ENCODE peak calls at places on chromosomes 12 and 14, in four cellular contexts. A is cardiac muscle cell, G is GM06990, B is AG10803. W is an unnamed sample.

GRCh38 chr12:15919491-15919890 is 8.4 kb downstream of the DERA start:
- DNase-seq in B (no peak), G (no peak), A (no peak), W (no peak)

GRCh38 chr12:14239350-14239934 is 126.0 kb upstream of the ATF7IP start:
- DNase-seq in B (peak; percentile 71), A (peak; percentile 87), G (peak; percentile 78), W (peak; percentile 42)

GRCh38 chr14:71400821-71401447 is 493.7 kb downstream of the PCNX1 start:
- DNase-seq in G (peak; percentile 18), A (peak; percentile 35), B (no peak), W (no peak)

GRCh38 chr12:57522887-57523705 is 472 bp downstream of the MBD6 start:
- DNase-seq in G (no peak), A (peak; percentile 72), B (peak; percentile 46), W (no peak)

GRCh38 chr14:71720978-71721624 is 211.1 kb upstream of the RGS6 start:
- DNase-seq in B (peak; percentile 85), A (peak; percentile 91), G (no peak), W (peak; percentile 34)

GRCh38 chr12:110600254-110600653 is 13.7 kb upstream of the TCTN1 start:
- DNase-seq in G (no peak), B (peak; percentile 75), A (peak; percentile 81), W (peak; percentile 48)

GRCh38 chr14:23513005-23513412 is 38.6 kb downstream of the ZFHX2 start:
- DNase-seq in A (no peak), B (no peak), G (no peak), W (no peak)

GRCh38 chr12:95836630-95837239 is 22.0 kb upstream of the SNRPF start:
- DNase-seq in G (no peak), B (peak; percentile 56), A (peak; percentile 62), W (no peak)

GRCh38 chr12:111170559-111170958 is 198.3 kb downstream of the PHETA1 start:
- DNase-seq in B (no peak), A (no peak), G (no peak), W (no peak)

GRCh38 chr14:105163040-105163742 is 5.4 kb downstream of the JAG2 start:
- DNase-seq in A (no peak), G (no peak), B (no peak), W (no peak)

DNA sequence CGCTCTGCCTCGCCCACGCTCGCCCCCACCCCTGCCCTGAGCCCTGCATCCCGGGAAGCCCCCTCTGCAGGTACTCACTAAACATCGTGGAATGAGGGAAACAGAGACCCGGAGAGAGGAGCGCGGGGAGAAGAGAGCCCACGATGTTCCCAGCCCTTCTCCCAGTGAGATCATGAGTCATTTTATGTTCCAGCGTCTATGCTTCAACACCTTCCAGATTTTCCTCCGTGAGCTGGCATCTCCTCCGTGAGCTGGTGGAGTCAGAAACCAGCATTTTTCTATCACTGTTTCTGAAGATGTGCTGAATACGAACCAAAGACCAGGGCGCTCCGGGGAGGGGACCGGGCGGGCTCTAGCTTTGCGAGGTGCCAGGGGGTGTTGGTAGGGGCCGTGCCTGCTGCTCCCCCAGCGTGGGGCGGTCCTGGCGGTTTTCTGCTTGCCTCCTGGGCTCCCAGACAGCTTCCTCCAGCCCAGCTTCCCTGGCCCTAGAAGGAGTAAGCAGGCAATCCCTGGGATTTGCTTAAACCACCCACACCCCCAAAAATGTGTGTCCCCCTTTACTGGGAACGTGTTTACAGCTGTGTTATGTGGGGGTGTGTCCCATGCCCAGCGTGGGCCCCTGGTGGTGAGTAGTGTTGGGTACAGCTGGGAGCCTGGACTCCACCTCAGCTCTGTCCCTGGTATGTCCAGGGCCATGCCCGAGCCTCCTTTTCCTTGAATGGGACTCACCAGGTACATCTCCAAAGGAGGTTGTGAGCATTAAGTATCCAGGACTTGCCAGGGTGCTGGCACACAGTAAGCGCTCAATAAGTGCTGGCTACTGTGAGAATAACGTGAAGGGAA is 74.2 kb downstream of the DIO3 start:
- DNase-seq in A (no peak), B (no peak), G (no peak), W (no peak)
- TF ChIP-seq CTCF in A (no peak), B (no peak), G (no peak), W (no peak)

GRCh38 chr12:97148941-97149559 is 242.0 kb downstream of the NEDD1 start:
- DNase-seq in B (peak; percentile 3), G (peak; percentile 50), A (peak; percentile 61), W (peak; percentile 29)
- TF ChIP-seq CTCF in B (peak; percentile 55), G (peak; percentile 92), A (peak; percentile 80), W (peak; percentile 93)

GRCh38 chr12:2640281-2640680 is 154.5 kb upstream of the FKBP4 start:
- DNase-seq in B (peak; percentile 70), G (no peak), A (no peak), W (no peak)
- TF ChIP-seq CTCF in B (peak; percentile 54), G (no peak), A (peak; percentile 16), W (no peak)

DNA sequence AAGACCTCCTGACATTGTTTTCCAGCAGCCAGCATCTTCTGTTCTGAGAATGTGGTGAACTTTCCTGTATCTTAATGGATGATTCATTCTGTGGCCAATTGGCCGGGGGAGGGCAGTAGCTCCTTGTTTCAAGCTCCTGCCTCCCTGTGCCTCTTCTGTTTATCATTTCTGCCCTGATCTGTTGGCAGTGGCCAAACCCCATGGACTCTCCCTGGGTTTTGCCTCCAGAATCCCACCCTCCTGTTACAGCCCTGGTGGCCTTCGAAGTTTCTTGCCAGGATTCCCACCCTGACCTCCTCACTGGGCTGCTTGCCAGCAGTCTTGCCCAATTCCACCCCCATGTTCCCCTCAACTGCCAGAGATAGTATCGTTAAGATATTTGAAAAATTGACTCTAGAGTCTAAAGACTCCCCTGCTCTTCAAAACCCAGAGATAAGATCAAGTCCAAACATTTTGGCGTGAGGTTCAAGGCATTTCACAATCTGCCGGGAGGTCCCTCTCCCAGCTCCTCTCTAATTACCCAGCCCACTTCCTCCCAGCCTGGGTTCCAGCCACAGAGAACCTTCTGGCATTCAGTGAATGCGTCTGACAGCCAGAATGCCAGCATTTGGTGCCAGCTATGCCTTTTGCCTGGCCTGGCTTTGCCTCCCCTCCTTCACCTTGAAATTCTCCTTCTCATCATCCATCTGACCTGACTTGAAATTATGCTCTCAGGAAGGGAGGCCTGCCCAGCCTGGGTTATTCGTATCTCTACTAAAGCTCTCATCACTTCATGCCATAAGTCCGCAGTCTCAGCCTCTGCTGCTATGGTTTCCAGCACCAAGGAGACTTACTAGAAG is 37.7 kb upstream of the TXNRD1 start:
- DNase-seq in A (peak; percentile 100), G (no peak), B (peak; percentile 99), W (no peak)
- TF ChIP-seq CTCF in A (peak; percentile 48), G (peak; percentile 18), B (peak; percentile 47), W (no peak)

W was measured in GM13977.